ENCODE peak calls at places on chromosomes 13 and 19, in four cellular contexts. S is thoracic aorta, O is AG04450, C is stomach. J is an unnamed sample.

GRCh38 chr19:1606138-1606651 is 933 bp upstream of the UQCR11 start:
- DNase-seq in O (no peak), S (no peak), C (peak; percentile 34), J (no peak)

GRCh38 chr19:10975374-10976036 is 14.7 kb downstream of the SMARCA4 start:
- DNase-seq in O (no peak), S (no peak), C (peak; percentile 67), J (no peak)

GRCh38 chr13:35704331-35704730 is 227.8 kb upstream of the MAB21L1 start:
- DNase-seq in C (no peak), S (no peak), O (no peak), J (no peak)

GRCh38 chr13:76868451-76868850 is 17.8 kb downstream of the KCTD12 start:
- DNase-seq in O (no peak), C (no peak), S (no peak), J (no peak)

GRCh38 chr13:72290962-72291681 is 424.1 kb upstream of the DACH1 start:
- DNase-seq in C (no peak), O (no peak), S (no peak), J (no peak)

GRCh38 chr19:7534531-7534980 is 961 bp upstream of the PNPLA6 start:
- DNase-seq in S (peak; percentile 70), C (peak; percentile 40), O (peak; percentile 57), J (peak; percentile 10)

GRCh38 chr19:46716013-46716671 is 772 bp downstream of the PRKD2 start:
- DNase-seq in C (peak; percentile 39), S (no peak), O (no peak), J (no peak)

GRCh38 chr13:32384702-32385101 is 43.2 kb downstream of the N4BP2L1 start:
- DNase-seq in S (no peak), C (no peak), O (no peak), J (no peak)

GRCh38 chr13:75407998-75408397 is 74.0 kb downstream of the TBC1D4 start:
- DNase-seq in C (no peak), S (no peak), O (no peak), J (no peak)

GRCh38 chr13:33213797-33214196 is 71.8 kb downstream of the STARD13 start:
- DNase-seq in O (no peak), C (peak; percentile 32), S (no peak), J (no peak)

GRCh38 chr19:12639901-12640613 is 26.5 kb downstream of the MAN2B1 start:
- DNase-seq in O (peak; percentile 24), S (peak; percentile 45), C (peak; percentile 85), J (no peak)

GRCh38 chr19:57004418-57004817 is 115.4 kb upstream of the USP29 start:
- DNase-seq in S (no peak), O (no peak), C (no peak), J (no peak)

GRCh38 chr19:801030-801860 is 4.0 kb downstream of the PTBP1 start:
- DNase-seq in C (peak; percentile 84), O (no peak), S (peak; percentile 55), J (no peak)

GRCh38 chr19:39090881-39091280 is 6.7 kb downstream of the ACP7 start:
- DNase-seq in S (no peak), C (no peak), O (no peak), J (no peak)

GRCh38 chr13:83780201-83780600 is 102.1 kb downstream of the SLITRK1 start:
- DNase-seq in S (no peak), O (no peak), C (no peak), J (no peak)

GRCh38 chr13:46475586-46475991 is 77.4 kb upstream of the LRCH1 start:
- DNase-seq in S (no peak), O (no peak), C (no peak), J (no peak)

GRCh38 chr19:3140667-3141038 is 4.8 kb downstream of the GNA15 start:
- DNase-seq in C (no peak), S (no peak), O (no peak), J (no peak)

GRCh38 chr19:54928299-54928698 is 19.0 kb downstream of the NLRP7 start:
- DNase-seq in C (no peak), S (no peak), O (no peak), J (no peak)

GRCh38 chr13:79070343-79070974 is 335.6 kb downstream of the RBM26 start:
- DNase-seq in C (no peak), O (no peak), S (no peak), J (no peak)

GRCh38 chr19:45716314-45717130 is 14.2 kb downstream of the FBXO46 start:
- DNase-seq in C (no peak), S (no peak), O (no peak), J (no peak)

GRCh38 chr19:3046621-3047306 is 15.5 kb downstream of the TLE5 start:
- DNase-seq in C (no peak), O (no peak), S (no peak), J (peak; percentile 39)

GRCh38 chr13:107587681-107588080 is 627.7 kb downstream of the LIG4 start:
- DNase-seq in S (no peak), C (no peak), O (no peak), J (no peak)

GRCh38 chr13:30154531-30154930 is 152.8 kb downstream of the KATNAL1 start:
- DNase-seq in C (no peak), S (no peak), O (no peak), J (no peak)

GRCh38 chr13:58165617-58166016 is 534.1 kb downstream of the PCDH17 start:
- DNase-seq in C (no peak), S (no peak), O (no peak), J (no peak)

GRCh38 chr13:83215627-83216026 is 666.6 kb downstream of the SLITRK1 start:
- DNase-seq in C (no peak), O (peak; percentile 42), S (no peak), J (no peak)

GRCh38 chr19:3324405-3324856 is 42.0 kb upstream of the NFIC start:
- DNase-seq in C (peak; percentile 77), O (no peak), S (no peak), J (no peak)

GRCh38 chr19:58046856-58047255 is 12.2 kb upstream of the ZNF135 start:
- DNase-seq in O (no peak), S (no peak), C (no peak), J (no peak)

GRCh38 chr13:84192125-84192524 is 309.9 kb upstream of the SLITRK1 start:
- DNase-seq in O (peak; percentile 67), S (no peak), C (no peak), J (no peak)

GRCh38 chr19:34370983-34371382 is 6.0 kb downstream of the GPI start:
- DNase-seq in C (no peak), S (no peak), O (no peak), J (no peak)

GRCh38 chr19:49488863-49489537 is 1.6 kb downstream of the RPL13A start:
- DNase-seq in O (no peak), S (no peak), C (no peak), J (no peak)

GRCh38 chr19:55600336-55601028 is 394 bp downstream of the ZNF524 start:
- DNase-seq in C (no peak), O (no peak), S (no peak), J (no peak)

DNA sequence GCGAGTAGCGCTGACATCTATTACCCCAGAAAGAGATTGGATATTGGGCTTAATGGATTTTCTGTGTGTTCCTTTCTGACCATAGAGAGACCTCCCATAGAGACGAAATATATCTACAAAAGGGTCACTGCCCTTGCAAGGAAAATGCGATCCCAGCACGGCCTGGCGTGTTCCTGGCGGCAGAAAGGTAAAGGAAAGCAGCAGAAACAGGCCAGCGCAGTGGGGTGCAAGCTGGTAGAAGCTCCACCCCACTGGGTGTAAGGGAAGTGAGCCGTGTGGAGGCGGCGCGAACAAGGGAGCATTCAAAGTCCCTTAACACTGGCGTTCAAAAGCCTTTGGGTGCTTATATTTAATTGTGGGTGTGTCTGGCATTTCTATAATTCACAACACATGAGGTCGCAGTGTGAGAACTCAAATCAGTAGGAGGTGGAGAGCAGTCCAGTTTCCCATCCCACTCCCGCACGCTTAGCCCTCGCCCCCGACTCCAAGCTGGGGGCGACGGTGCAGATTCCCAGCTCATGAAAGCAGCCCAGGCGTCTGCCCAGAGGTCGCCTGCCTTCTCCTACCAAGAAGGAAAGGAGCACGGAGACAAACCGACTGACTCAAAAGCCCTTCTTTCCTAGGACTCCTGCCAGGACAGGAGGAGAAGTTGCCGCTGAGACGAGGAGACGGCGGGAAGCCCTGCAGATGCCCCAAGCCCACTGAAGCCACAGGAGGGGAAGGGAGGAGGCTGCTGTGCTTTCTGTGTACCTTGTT is 478.4 kb downstream of the FOXO1 start:
- DNase-seq in O (no peak), S (no peak), C (no peak), J (no peak)
- H3K27ac ChIP-seq in O (no peak overlapping the region), S (no peak overlapping the region), C (peak overlapping the region; percentile 1), J (no peak overlapping the region)

DNA sequence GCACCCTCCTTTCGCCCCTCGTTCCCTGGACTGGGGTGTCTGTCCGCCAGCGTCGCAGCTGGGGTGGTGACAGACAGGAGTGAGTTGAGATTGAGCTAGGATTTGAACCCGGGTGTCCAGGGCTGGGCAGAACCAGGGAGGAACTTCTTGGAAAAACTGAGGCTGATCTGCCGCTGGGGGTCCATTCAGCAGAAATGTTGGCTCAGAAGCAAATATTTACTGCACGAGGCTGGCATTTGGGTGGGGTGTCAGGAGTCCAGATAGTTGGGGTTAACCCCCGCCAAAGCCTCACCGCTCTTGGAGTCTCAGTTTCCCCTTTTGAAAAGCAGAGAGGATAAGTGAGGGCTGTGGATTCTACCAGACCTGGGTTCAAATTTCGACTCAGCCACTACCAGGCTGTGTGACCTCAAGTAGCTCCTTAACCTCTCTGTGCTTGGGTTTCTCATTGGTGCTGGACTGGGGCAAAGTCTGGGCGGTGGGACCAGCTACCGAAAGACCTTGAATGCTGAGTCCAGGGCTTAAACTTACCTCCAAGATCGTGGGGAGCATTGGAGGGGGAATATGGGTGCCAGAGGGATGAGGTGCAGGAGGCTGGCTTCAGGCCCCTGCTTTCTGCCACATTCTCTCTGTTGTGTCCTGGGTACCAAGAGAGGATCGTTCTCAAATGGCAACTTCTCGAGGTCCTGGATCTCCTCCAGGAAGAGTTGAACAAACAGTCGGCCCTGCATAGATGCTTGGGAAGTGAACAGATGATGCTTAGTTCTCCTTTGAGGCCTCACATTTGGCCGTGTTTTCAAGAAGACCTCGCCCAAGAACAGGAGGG is 21.1 kb downstream of the MAST3 start:
- DNase-seq in S (no peak), C (no peak), O (no peak), J (no peak)
- H3K27ac ChIP-seq in S (peak overlapping the region; percentile 56), C (peak overlapping the region; percentile 61), O (no peak overlapping the region), J (no peak overlapping the region)

GRCh38 chr13:113915012-113915763 is 51.3 kb upstream of the GAS6 start:
- DNase-seq in C (peak; percentile 26), O (no peak), S (no peak), J (no peak)
- H3K27ac ChIP-seq in C (no peak overlapping the region), O (no peak overlapping the region), S (no peak overlapping the region), J (no peak overlapping the region)

DNA sequence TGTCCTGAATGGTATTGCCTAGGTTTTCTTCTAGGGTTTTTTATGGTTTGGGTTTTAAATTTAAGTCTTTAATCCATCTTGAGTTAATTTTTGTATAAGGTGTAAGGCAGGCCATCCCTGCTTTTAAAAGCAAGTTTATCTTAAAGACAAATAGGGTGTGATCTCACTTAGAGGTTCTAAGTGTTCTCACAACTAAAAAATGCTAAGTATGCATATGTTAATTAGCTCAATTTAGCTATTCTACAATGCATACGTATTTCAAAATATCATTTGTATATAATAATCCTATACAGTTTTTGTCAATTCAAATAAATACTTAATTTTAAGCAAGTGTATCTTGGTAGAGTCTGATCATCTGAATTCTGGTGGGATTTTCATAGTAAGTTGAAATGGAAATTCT is 50.4 kb downstream of the MBNL2 start:
- DNase-seq in O (no peak), S (no peak), C (no peak), J (no peak)
- H3K27ac ChIP-seq in O (no peak overlapping the region), S (peak overlapping the region; percentile 89), C (no peak overlapping the region), J (no peak overlapping the region)